ENCODE peak calls at places on chromosomes 13 and 19, in nine cellular contexts. N is left ventricle myocardium inferior, D is AG04450, I is uterus, H is thoracic aorta, Q is PC-3, A is transverse colon, Z is sigmoid colon, J is body of pancreas. M is an unnamed sample.

GRCh38 chr19:55118401-55118991 is 1.1 kb upstream of the PPP1R12C start:
- DNase-seq in N (peak; percentile 65), D (no peak), I (no peak), H (no peak), Q (no peak), A (peak; percentile 35), Z (no peak), J (peak; percentile 31), M (no peak)

GRCh38 chr13:44155422-44156293 is 218.0 kb upstream of the SERP2 start:
- DNase-seq in N (peak; percentile 46), D (no peak), I (peak; percentile 91), H (peak; percentile 18), Q (no peak), A (peak; percentile 73), Z (peak; percentile 93), J (peak; percentile 57), M (no peak)

GRCh38 chr19:48354332-48354992 is 9.3 kb downstream of the TMEM143 start:
- DNase-seq in N (no peak), D (no peak), I (no peak), H (no peak), Q (peak; percentile 68), A (no peak), Z (no peak), J (no peak), M (peak; percentile 43)

GRCh38 chr19:39941151-39941550 is 6.7 kb upstream of the FCGBP start:
- DNase-seq in N (no peak), D (no peak), I (no peak), H (no peak), Q (no peak), A (no peak), Z (no peak), J (no peak), M (no peak)

GRCh38 chr19:8161135-8161646 is 11.8 kb upstream of the FBN3 start:
- DNase-seq in N (no peak), D (no peak), I (no peak), H (no peak), Q (peak; percentile 76), A (no peak), Z (no peak), J (peak; percentile 83), M (peak; percentile 12)

GRCh38 chr19:3062165-3063105 is at the start of gene TLE5:
- DNase-seq in N (peak; percentile 78), D (no peak), I (no peak), H (no peak), Q (peak; percentile 47), A (peak; percentile 80), Z (peak; percentile 84), J (peak; percentile 67), M (no peak)

GRCh38 chr19:42606660-42607351 is 12.1 kb upstream of the CEACAM8 start:
- DNase-seq in N (peak; percentile 23), D (no peak), I (no peak), H (no peak), Q (peak; percentile 80), A (peak; percentile 73), Z (no peak), J (peak; percentile 94), M (no peak)

GRCh38 chr13:71968025-71968424 is 101.0 kb upstream of the DACH1 start:
- DNase-seq in N (no peak), D (no peak), I (no peak), H (no peak), Q (no peak), A (no peak), Z (no peak), J (no peak), M (peak; percentile 16)

GRCh38 chr13:41568143-41568989 is 111.0 kb downstream of the RGCC start:
- DNase-seq in N (no peak), D (no peak), I (no peak), H (no peak), Q (no peak), A (no peak), Z (no peak), J (no peak), M (no peak)

GRCh38 chr19:3986260-3987041 is 1.2 kb upstream of the EEF2 start:
- DNase-seq in N (no peak), D (no peak), I (no peak), H (no peak), Q (peak; percentile 74), A (peak; percentile 70), Z (no peak), J (peak; percentile 67), M (peak; percentile 68)

GRCh38 chr13:59609421-59609820 is 554.3 kb downstream of the DIAPH3 start:
- DNase-seq in N (no peak), D (no peak), I (no peak), H (no peak), Q (no peak), A (no peak), Z (no peak), J (no peak), M (no peak)

GRCh38 chr13:107192289-107192688 is 624.4 kb upstream of the ARGLU1 start:
- DNase-seq in N (no peak), D (no peak), I (no peak), H (no peak), Q (no peak), A (no peak), Z (no peak), J (no peak), M (no peak)

GRCh38 chr13:32911506-32911905 is 104.7 kb upstream of the KL start:
- DNase-seq in N (no peak), D (no peak), I (no peak), H (no peak), Q (peak; percentile 61), A (no peak), Z (no peak), J (no peak), M (peak; percentile 51)

GRCh38 chr13:113105032-113105993 is at the start of gene F7:
- DNase-seq in N (no peak), D (no peak), I (no peak), H (no peak), Q (peak; percentile 8), A (peak; percentile 17), Z (no peak), J (no peak), M (no peak)

GRCh38 chr13:73898276-73898675 is 235.9 kb downstream of the KLF12 start:
- DNase-seq in N (no peak), D (no peak), I (no peak), H (no peak), Q (peak; percentile 36), A (no peak), Z (no peak), J (no peak), M (no peak)

GRCh38 chr19:463483-464130 is 2.8 kb upstream of the SHC2 start:
- DNase-seq in N (no peak), D (no peak), I (no peak), H (no peak), Q (no peak), A (no peak), Z (no peak), J (no peak), M (no peak)

GRCh38 chr19:461664-462551 is 1.1 kb upstream of the SHC2 start:
- DNase-seq in N (peak; percentile 33), D (no peak), I (peak; percentile 29), H (no peak), Q (peak; percentile 31), A (peak; percentile 67), Z (peak; percentile 80), J (peak; percentile 93), M (no peak)

GRCh38 chr19:459724-460511 is 915 bp downstream of the SHC2 start:
- DNase-seq in N (peak; percentile 76), D (no peak), I (peak; percentile 58), H (no peak), Q (peak; percentile 23), A (peak; percentile 60), Z (peak; percentile 89), J (peak; percentile 81), M (no peak)

GRCh38 chr19:458091-459042 is 2.5 kb downstream of the SHC2 start:
- DNase-seq in N (no peak), D (no peak), I (no peak), H (no peak), Q (no peak), A (no peak), Z (no peak), J (no peak), M (no peak)

DNA sequence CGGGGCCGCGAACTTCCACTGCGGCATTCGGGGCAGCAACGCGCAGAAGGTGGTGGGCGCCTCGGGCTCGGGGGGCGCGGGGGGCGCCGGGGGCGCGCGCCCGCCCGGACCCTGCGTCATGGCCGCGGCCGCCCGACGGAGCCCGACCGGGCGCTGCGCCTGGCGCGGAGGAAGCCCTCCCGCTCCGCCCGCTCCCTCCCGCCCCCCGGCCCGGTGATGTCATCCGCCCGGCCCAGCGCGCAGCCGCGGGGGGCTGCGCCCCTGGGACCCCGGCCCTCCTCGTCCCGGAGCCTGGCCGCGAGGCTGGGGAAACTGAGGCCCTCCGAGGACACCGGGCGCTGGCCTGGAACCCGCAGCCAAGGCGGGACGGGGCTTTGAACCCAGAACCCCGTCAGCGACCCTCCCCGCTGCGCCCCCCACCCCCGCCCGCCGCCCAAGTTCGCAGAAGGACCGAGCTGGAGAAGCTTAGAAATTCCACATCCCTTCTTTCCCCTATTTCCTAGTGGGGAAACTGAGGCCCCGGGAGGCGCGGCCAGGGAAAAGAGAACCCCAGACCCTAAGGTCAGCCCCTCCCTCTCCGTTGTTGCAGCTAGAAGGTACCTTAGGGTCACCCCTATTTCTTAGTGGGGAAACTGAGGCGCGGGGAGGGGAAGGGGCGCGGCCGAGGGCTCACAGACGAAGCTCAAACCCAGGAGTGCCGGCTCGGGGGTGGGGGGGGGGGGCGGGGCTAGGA is at the start of gene SHC2:
- DNase-seq in N (peak; percentile 38), D (no peak), I (peak; percentile 41), H (no peak), Q (no peak), A (peak; percentile 34), Z (peak; percentile 81), J (peak; percentile 77), M (no peak)
- H3K4me3 ChIP-seq in N (peak within 1 kb of the TSS; percentile 76), D (peak within 1 kb of the TSS; percentile 62), I (peak within 1 kb of the TSS; percentile 85), H (peak within 1 kb of the TSS; percentile 69), Q (peak within 1 kb of the TSS; percentile 64), A (peak within 1 kb of the TSS; percentile 56), Z (peak within 1 kb of the TSS; percentile 67), J (peak within 1 kb of the TSS; percentile 60), M (peak within 1 kb of the TSS; percentile 50)

GRCh38 chr19:17289489-17289888 is 7.8 kb downstream of the ANKLE1 start:
- DNase-seq in N (peak; percentile 80), D (peak; percentile 76), I (peak; percentile 57), H (no peak), Q (peak; percentile 24), A (peak; percentile 71), Z (peak; percentile 77), J (peak; percentile 53), M (peak; percentile 88)
- TF ChIP-seq CTCF in N (no peak), D (no peak), I (no peak), H (no peak), Q (no peak), A (no peak), Z (no peak), J (no peak), M (no peak)

DNA sequence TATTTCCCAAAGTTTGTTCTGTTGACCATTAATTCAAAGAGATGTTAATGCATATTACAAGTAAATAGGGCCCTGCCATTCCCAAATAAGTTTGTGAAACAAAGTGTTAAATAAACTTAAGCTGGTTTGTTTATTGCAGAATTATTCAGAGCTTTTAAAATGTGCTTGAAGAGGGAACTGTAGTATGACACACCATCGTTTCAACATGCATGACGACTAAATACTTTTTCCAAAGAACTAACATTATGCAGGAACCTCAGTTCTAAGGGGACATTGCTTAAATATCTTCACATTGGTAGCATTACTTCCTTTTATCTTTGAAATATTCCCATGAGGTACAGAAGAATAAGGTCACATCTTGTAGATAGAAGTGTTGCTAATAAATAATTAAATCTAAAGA is 14.6 kb downstream of the LHFPL6 start:
- DNase-seq in N (no peak), D (no peak), I (no peak), H (no peak), Q (no peak), A (no peak), Z (no peak), J (no peak), M (no peak)
- H3K27ac ChIP-seq in N (peak overlapping the region; percentile 64), D (no peak overlapping the region), I (no peak overlapping the region), H (no peak overlapping the region), Q (no peak overlapping the region), A (no peak overlapping the region), Z (no peak overlapping the region), J (no peak overlapping the region), M (no peak overlapping the region)

GRCh38 chr13:99431927-99432636 is 69.2 kb upstream of the TM9SF2 start:
- DNase-seq in N (no peak), D (no peak), I (no peak), H (no peak), Q (no peak), A (no peak), Z (no peak), J (no peak), M (no peak)
- H3K4me3 ChIP-seq in N (peak overlapping the region; percentile 51), D (no peak overlapping the region), I (no peak overlapping the region), H (peak overlapping the region; percentile 36), Q (peak overlapping the region; percentile 57), A (peak overlapping the region; percentile 23), Z (no peak overlapping the region), J (no peak overlapping the region), M (no peak overlapping the region)

M was measured in brain microvascular endothelial cell.